ENCODE peak calls at places on chromosome 20, in five cellular contexts. One of them, this sample, is unnamed.

GRCh38 chr20:35013421-35014411 is 58.0 kb downstream of the MYH7B start:
- DNase-seq in endodermal cell: no peak
- DNase-seq in GM13977: no peak
- DNase-seq in stomach: peak; percentile 23
- DNase-seq in CD4-positive, alpha-beta T cell: no peak
- DNase-seq in this sample: no peak

GRCh38 chr20:51750037-51750769 is 18.0 kb downstream of the ATP9A start:
- DNase-seq in endodermal cell: peak; percentile 60
- DNase-seq in GM13977: no peak
- DNase-seq in stomach: peak; percentile 87
- DNase-seq in CD4-positive, alpha-beta T cell: no peak
- DNase-seq in this sample: peak; percentile 97

GRCh38 chr20:62740286-62741141 is 31.9 kb downstream of the NTSR1 start:
- DNase-seq in endodermal cell: no peak
- DNase-seq in GM13977: peak; percentile 88
- DNase-seq in stomach: peak; percentile 39
- DNase-seq in CD4-positive, alpha-beta T cell: peak; percentile 73
- DNase-seq in this sample: peak; percentile 83

GRCh38 chr20:51507357-51508036 is 35.0 kb downstream of the NFATC2 start:
- DNase-seq in endodermal cell: no peak
- DNase-seq in GM13977: no peak
- DNase-seq in stomach: no peak
- DNase-seq in CD4-positive, alpha-beta T cell: no peak
- DNase-seq in this sample: no peak

GRCh38 chr20:19901226-19901625 is 115.9 kb upstream of the NAA20 start:
- DNase-seq in endodermal cell: no peak
- DNase-seq in GM13977: no peak
- DNase-seq in stomach: no peak
- DNase-seq in CD4-positive, alpha-beta T cell: no peak
- DNase-seq in this sample: no peak

GRCh38 chr20:58675146-58675584 is 17.4 kb upstream of the NPEPL1 start:
- DNase-seq in endodermal cell: peak; percentile 54
- DNase-seq in GM13977: no peak
- DNase-seq in stomach: no peak
- DNase-seq in CD4-positive, alpha-beta T cell: no peak
- DNase-seq in this sample: no peak

GRCh38 chr20:24964518-24964838 is 15.4 kb downstream of the CST7 start:
- DNase-seq in endodermal cell: peak; percentile 13
- DNase-seq in GM13977: no peak
- DNase-seq in stomach: no peak
- DNase-seq in CD4-positive, alpha-beta T cell: no peak
- DNase-seq in this sample: no peak

GRCh38 chr20:25087186-25087929 is 5.4 kb upstream of the VSX1 start:
- DNase-seq in endodermal cell: no peak
- DNase-seq in GM13977: no peak
- DNase-seq in stomach: no peak
- DNase-seq in CD4-positive, alpha-beta T cell: no peak
- DNase-seq in this sample: no peak

GRCh38 chr20:13085275-13085674 is 76.5 kb downstream of the SPTLC3 start:
- DNase-seq in endodermal cell: no peak
- DNase-seq in GM13977: no peak
- DNase-seq in stomach: no peak
- DNase-seq in CD4-positive, alpha-beta T cell: no peak
- DNase-seq in this sample: no peak

GRCh38 chr20:24488800-24489175 is 19.4 kb downstream of the SYNDIG1 start:
- DNase-seq in endodermal cell: peak; percentile 22
- DNase-seq in GM13977: no peak
- DNase-seq in stomach: no peak
- DNase-seq in CD4-positive, alpha-beta T cell: no peak
- DNase-seq in this sample: no peak

GRCh38 chr20:64153861-64154589 is 10.2 kb upstream of the MYT1 start:
- DNase-seq in endodermal cell: no peak
- DNase-seq in GM13977: no peak
- DNase-seq in stomach: no peak
- DNase-seq in CD4-positive, alpha-beta T cell: no peak
- DNase-seq in this sample: no peak

GRCh38 chr20:20003088-20003954 is 13.8 kb upstream of the NAA20 start:
- DNase-seq in endodermal cell: no peak
- DNase-seq in GM13977: peak; percentile 52
- DNase-seq in stomach: no peak
- DNase-seq in CD4-positive, alpha-beta T cell: no peak
- DNase-seq in this sample: no peak

GRCh38 chr20:58893355-58894151 is 41.0 kb downstream of the GNAS start:
- DNase-seq in endodermal cell: no peak
- DNase-seq in GM13977: peak; percentile 36
- DNase-seq in stomach: no peak
- DNase-seq in CD4-positive, alpha-beta T cell: no peak
- DNase-seq in this sample: no peak

GRCh38 chr20:25195962-25196700 is 619 bp downstream of the ENTPD6 start:
- DNase-seq in endodermal cell: peak; percentile 84
- DNase-seq in GM13977: no peak
- DNase-seq in stomach: peak; percentile 62
- DNase-seq in CD4-positive, alpha-beta T cell: no peak
- DNase-seq in this sample: peak; percentile 3

GRCh38 chr20:39767352-39767751 is 805.2 kb downstream of the DHX35 start:
- DNase-seq in endodermal cell: no peak
- DNase-seq in GM13977: no peak
- DNase-seq in stomach: no peak
- DNase-seq in CD4-positive, alpha-beta T cell: no peak
- DNase-seq in this sample: no peak

GRCh38 chr20:63191400-63191799 is 24.5 kb downstream of the YTHDF1 start:
- DNase-seq in endodermal cell: no peak
- DNase-seq in GM13977: no peak
- DNase-seq in stomach: peak; percentile 82
- DNase-seq in CD4-positive, alpha-beta T cell: no peak
- DNase-seq in this sample: peak; percentile 99

GRCh38 chr20:63653041-63653973 is at the start of gene STMN3:
- DNase-seq in endodermal cell: peak; percentile 99
- DNase-seq in GM13977: peak; percentile 88
- DNase-seq in stomach: peak; percentile 84
- DNase-seq in CD4-positive, alpha-beta T cell: peak; percentile 55
- DNase-seq in this sample: peak; percentile 88

GRCh38 chr20:35344354-35344837 is 52.2 kb upstream of the FAM83C start:
- DNase-seq in endodermal cell: no peak
- DNase-seq in GM13977: no peak
- DNase-seq in stomach: peak; percentile 56
- DNase-seq in CD4-positive, alpha-beta T cell: no peak
- DNase-seq in this sample: no peak

GRCh38 chr20:24943196-24943595 is 5.9 kb upstream of the CST7 start:
- DNase-seq in endodermal cell: peak; percentile 18
- DNase-seq in GM13977: no peak
- DNase-seq in stomach: peak; percentile 17
- DNase-seq in CD4-positive, alpha-beta T cell: no peak
- DNase-seq in this sample: no peak

GRCh38 chr20:57892471-57892870 is 182.7 kb upstream of the PMEPA1 start:
- DNase-seq in endodermal cell: no peak
- DNase-seq in GM13977: no peak
- DNase-seq in stomach: no peak
- DNase-seq in CD4-positive, alpha-beta T cell: no peak
- DNase-seq in this sample: no peak

GRCh38 chr20:36499211-36499610 is 42.1 kb upstream of the MYL9 start:
- DNase-seq in endodermal cell: no peak
- DNase-seq in GM13977: no peak
- DNase-seq in stomach: no peak
- DNase-seq in CD4-positive, alpha-beta T cell: no peak
- DNase-seq in this sample: no peak

GRCh38 chr20:46995561-46996142 is 101.0 kb downstream of the EYA2 start:
- DNase-seq in endodermal cell: peak; percentile 87
- DNase-seq in GM13977: no peak
- DNase-seq in stomach: no peak
- DNase-seq in CD4-positive, alpha-beta T cell: no peak
- DNase-seq in this sample: no peak

GRCh38 chr20:50704971-50705370 is 13.6 kb upstream of the RIPOR3 start:
- DNase-seq in endodermal cell: no peak
- DNase-seq in GM13977: no peak
- DNase-seq in stomach: no peak
- DNase-seq in CD4-positive, alpha-beta T cell: no peak
- DNase-seq in this sample: no peak

GRCh38 chr20:1893721-1894470 is 1.3 kb upstream of the SIRPA start:
- DNase-seq in endodermal cell: no peak
- DNase-seq in GM13977: no peak
- DNase-seq in stomach: no peak
- DNase-seq in CD4-positive, alpha-beta T cell: no peak
- DNase-seq in this sample: peak; percentile 9

GRCh38 chr20:35854697-35855434 is 83.1 kb downstream of the PHF20 start:
- DNase-seq in endodermal cell: no peak
- DNase-seq in GM13977: no peak
- DNase-seq in stomach: no peak
- DNase-seq in CD4-positive, alpha-beta T cell: no peak
- DNase-seq in this sample: no peak

GRCh38 chr20:53080969-53081871 is 109.1 kb downstream of the TSHZ2 start:
- DNase-seq in endodermal cell: no peak
- DNase-seq in GM13977: no peak
- DNase-seq in stomach: peak; percentile 65
- DNase-seq in CD4-positive, alpha-beta T cell: no peak
- DNase-seq in this sample: peak; percentile 82

GRCh38 chr20:7911586-7912330 is 28.5 kb downstream of the HAO1 start:
- DNase-seq in endodermal cell: no peak
- DNase-seq in GM13977: no peak
- DNase-seq in stomach: no peak
- DNase-seq in CD4-positive, alpha-beta T cell: no peak
- DNase-seq in this sample: no peak

GRCh38 chr20:50363027-50363426 is 147.2 kb upstream of the PTPN1 start:
- DNase-seq in endodermal cell: no peak
- DNase-seq in GM13977: no peak
- DNase-seq in stomach: no peak
- DNase-seq in CD4-positive, alpha-beta T cell: no peak
- DNase-seq in this sample: no peak

GRCh38 chr20:44967207-44967807 is 995 bp downstream of the STK4 start:
- DNase-seq in endodermal cell: no peak
- DNase-seq in GM13977: no peak
- DNase-seq in stomach: no peak
- DNase-seq in CD4-positive, alpha-beta T cell: no peak
- DNase-seq in this sample: no peak

GRCh38 chr20:44969320-44969879 is 3.1 kb downstream of the STK4 start:
- DNase-seq in endodermal cell: no peak
- DNase-seq in GM13977: no peak
- DNase-seq in stomach: no peak
- DNase-seq in CD4-positive, alpha-beta T cell: no peak
- DNase-seq in this sample: no peak

GRCh38 chr20:44963325-44964215 is 2.7 kb upstream of the STK4 start:
- DNase-seq in endodermal cell: no peak
- DNase-seq in GM13977: no peak
- DNase-seq in stomach: no peak
- DNase-seq in CD4-positive, alpha-beta T cell: no peak
- DNase-seq in this sample: no peak

GRCh38 chr20:44965651-44966029 is 672 bp upstream of the STK4 start:
- DNase-seq in endodermal cell: no peak
- DNase-seq in GM13977: no peak
- DNase-seq in stomach: no peak
- DNase-seq in CD4-positive, alpha-beta T cell: no peak
- DNase-seq in this sample: no peak

GRCh38 chr20:44966030-44966961 is at the start of gene STK4:
- DNase-seq in endodermal cell: peak; percentile 98
- DNase-seq in GM13977: peak; percentile 89
- DNase-seq in stomach: peak; percentile 95
- DNase-seq in CD4-positive, alpha-beta T cell: peak; percentile 92
- DNase-seq in this sample: peak; percentile 98
- TF ChIP-seq CTCF in endodermal cell: peak; percentile 70
- TF ChIP-seq CTCF in GM13977: peak; percentile 77
- TF ChIP-seq CTCF in stomach: peak; percentile 59
- TF ChIP-seq CTCF in CD4-positive, alpha-beta T cell: peak; percentile 70
- TF ChIP-seq CTCF in this sample: peak; percentile 55

DNA sequence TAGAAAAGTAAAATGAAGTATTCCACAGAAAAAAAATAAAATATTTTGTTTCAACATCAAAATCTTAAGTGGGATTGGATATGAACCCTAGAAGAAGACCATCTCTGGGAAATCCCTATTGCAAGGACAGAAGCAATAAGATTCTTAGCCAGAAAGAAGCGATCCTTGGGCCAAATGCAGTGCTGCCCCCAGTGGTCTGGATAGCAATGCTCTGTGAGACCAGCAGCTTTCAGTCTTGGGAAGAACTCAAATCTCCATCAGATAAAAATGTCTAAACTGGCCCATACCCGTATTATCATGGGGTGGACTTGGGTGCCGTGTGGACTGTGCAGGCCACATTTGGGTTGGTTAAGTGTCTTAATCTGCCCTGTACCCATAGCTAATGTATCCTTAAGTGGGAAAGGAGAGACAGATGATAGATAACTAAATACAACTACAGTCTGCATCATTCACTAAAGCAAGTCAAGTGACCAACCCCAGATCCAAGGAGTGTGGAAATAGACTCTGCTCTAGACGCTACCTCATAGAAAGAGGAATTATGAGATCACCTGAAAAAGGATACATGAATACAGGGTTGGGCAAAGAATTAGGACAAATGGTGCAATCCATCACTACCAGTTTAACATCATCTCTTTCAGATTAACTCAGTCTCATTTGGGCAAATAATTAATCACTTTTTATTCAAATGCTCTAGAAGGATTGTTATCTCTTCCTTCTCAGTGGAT is 38.9 kb upstream of the SNAP25 start:
- DNase-seq in endodermal cell: peak; percentile 72
- DNase-seq in GM13977: no peak
- DNase-seq in stomach: no peak
- DNase-seq in CD4-positive, alpha-beta T cell: no peak
- DNase-seq in this sample: no peak
- TF ChIP-seq CTCF in endodermal cell: peak; percentile 85
- TF ChIP-seq CTCF in GM13977: peak; percentile 25
- TF ChIP-seq CTCF in stomach: no peak
- TF ChIP-seq CTCF in CD4-positive, alpha-beta T cell: no peak
- TF ChIP-seq CTCF in this sample: peak; percentile 15

GRCh38 chr20:56171087-56172012 is 77.2 kb upstream of the MC3R start:
- DNase-seq in endodermal cell: peak; percentile 50
- DNase-seq in GM13977: no peak
- DNase-seq in stomach: no peak
- DNase-seq in CD4-positive, alpha-beta T cell: no peak
- DNase-seq in this sample: no peak
- TF ChIP-seq CTCF in endodermal cell: peak; percentile 41
- TF ChIP-seq CTCF in GM13977: peak; percentile 20
- TF ChIP-seq CTCF in stomach: no peak
- TF ChIP-seq CTCF in CD4-positive, alpha-beta T cell: no peak
- TF ChIP-seq CTCF in this sample: no peak

DNA sequence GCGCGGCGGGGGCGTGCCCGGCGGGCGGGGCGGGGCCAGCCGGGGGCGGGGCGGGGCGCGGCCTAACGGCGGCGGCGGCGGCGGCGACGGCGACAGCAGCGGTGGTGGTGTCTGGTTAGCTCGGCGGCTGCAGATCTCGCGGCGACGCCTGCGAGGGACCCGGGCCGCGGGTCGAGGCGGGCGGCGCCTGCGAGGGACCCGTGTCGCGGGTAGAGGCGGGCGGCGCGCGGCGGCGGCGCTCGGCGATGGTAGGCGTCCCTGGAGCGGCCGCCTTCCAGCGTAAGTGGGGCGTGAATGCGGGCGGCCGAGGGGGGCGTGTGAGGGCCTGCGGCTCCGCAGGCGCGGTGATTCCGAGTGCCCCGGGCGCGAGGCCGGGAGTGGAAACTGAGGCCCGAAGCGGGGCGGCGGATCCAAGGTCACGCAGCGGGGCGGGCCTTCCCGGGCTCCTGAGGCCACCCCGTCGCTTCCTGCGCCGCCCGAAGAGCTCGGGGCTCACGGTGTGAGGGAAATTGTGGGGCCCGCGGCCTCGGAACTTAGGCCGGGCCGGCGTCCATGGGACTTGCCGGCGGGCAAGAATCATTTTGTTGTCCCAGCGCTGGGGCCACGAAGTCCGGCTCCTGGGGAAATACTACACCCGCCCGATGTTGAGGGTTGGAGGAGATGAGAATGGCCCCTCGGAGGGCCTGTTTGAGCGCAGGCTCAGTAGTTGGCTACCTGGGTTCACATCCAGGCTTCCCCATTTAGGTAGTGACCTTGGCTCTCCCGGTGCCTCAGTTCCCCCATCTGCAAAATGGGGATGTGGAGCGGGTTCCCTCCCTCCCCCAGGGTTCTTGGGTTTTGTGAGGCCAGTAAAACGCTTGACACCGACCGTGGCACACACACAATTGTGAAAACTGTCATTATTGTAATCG is at the start of gene CBFA2T2:
- DNase-seq in endodermal cell: no peak
- DNase-seq in GM13977: no peak
- DNase-seq in stomach: no peak
- DNase-seq in CD4-positive, alpha-beta T cell: no peak
- DNase-seq in this sample: no peak
- TF ChIP-seq CTCF in endodermal cell: peak; percentile 17
- TF ChIP-seq CTCF in GM13977: no peak
- TF ChIP-seq CTCF in stomach: no peak
- TF ChIP-seq CTCF in CD4-positive, alpha-beta T cell: no peak
- TF ChIP-seq CTCF in this sample: no peak

This sample was measured in Calu3.